ENCODE peak calls at places on chromosome 17, in nine cellular contexts. Q is RCC 7860, G is GM23248, P is nephron progenitor cell, K is NCI-H510A, X is H9, S is H7, D is AG04450, W is upper lobe of left lung. T is an unnamed sample.

GRCh38 chr17:65154770-65155589 is 17.8 kb downstream of the RGS9 start:
- DNase-seq in K (no peak), W (no peak), S (no peak), P (no peak), D (peak; percentile 29), G (peak; percentile 67), X (no peak), Q (peak; percentile 49), T (no peak)

GRCh38 chr17:35944151-35944550 is 638 bp upstream of the LYZL6 start:
- DNase-seq in D (no peak), G (no peak), S (no peak), Q (peak; percentile 21), K (no peak), X (no peak), W (no peak), P (no peak), T (no peak)

GRCh38 chr17:73585583-73585982 is 58.7 kb downstream of the SDK2 start:
- DNase-seq in S (peak; percentile 75), W (no peak), P (no peak), Q (no peak), K (no peak), X (peak; percentile 62), G (no peak), D (no peak), T (no peak)

GRCh38 chr17:56939869-56940484 is 20.9 kb downstream of the COIL start:
- DNase-seq in W (no peak), S (peak; percentile 70), X (no peak), Q (peak; percentile 54), G (peak; percentile 58), D (peak; percentile 20), K (no peak), P (no peak), T (peak; percentile 27)

GRCh38 chr17:13931752-13932477 is 137.4 kb upstream of the COX10 start:
- DNase-seq in X (no peak), P (no peak), S (no peak), G (peak; percentile 93), W (no peak), K (no peak), D (no peak), Q (no peak), T (no peak)

GRCh38 chr17:60315650-60316049 is 76.3 kb downstream of the USP32 start:
- DNase-seq in Q (no peak), S (no peak), P (no peak), X (no peak), W (no peak), K (no peak), G (no peak), D (no peak), T (no peak)

GRCh38 chr17:352421-353212 is at the start of gene RPH3AL:
- DNase-seq in G (peak; percentile 20), X (peak; percentile 54), Q (peak; percentile 75), D (no peak), W (no peak), K (peak; percentile 80), S (peak; percentile 71), P (peak; percentile 49), T (no peak)

GRCh38 chr17:1783834-1784611 is 22.2 kb downstream of the SERPINF1 start:
- DNase-seq in S (peak; percentile 84), X (no peak), D (peak; percentile 78), G (peak; percentile 89), P (no peak), Q (no peak), K (peak; percentile 5), W (no peak), T (no peak)

GRCh38 chr17:51231999-51232398 is 27.9 kb downstream of the MBTD1 start:
- DNase-seq in W (no peak), G (no peak), S (no peak), P (no peak), K (no peak), D (no peak), X (no peak), Q (no peak), T (no peak)

GRCh38 chr17:11986179-11986938 is 10.9 kb downstream of the ZNF18 start:
- DNase-seq in G (peak; percentile 9), P (no peak), Q (no peak), K (no peak), S (no peak), X (no peak), W (no peak), D (no peak), T (no peak)

GRCh38 chr17:44353656-44354331 is 8.7 kb downstream of the GRN start:
- DNase-seq in K (no peak), S (peak; percentile 92), W (peak; percentile 89), D (no peak), X (peak; percentile 72), G (peak; percentile 75), Q (no peak), P (peak; percentile 64), T (no peak)

GRCh38 chr17:77695386-77695785 is 263.1 kb upstream of the TNRC6C start:
- DNase-seq in Q (no peak), D (no peak), S (peak; percentile 50), G (no peak), X (peak; percentile 28), K (no peak), W (no peak), P (no peak), T (no peak)

GRCh38 chr17:83109386-83109785 is 30.0 kb downstream of the METRNL start:
- DNase-seq in W (peak; percentile 55), P (no peak), S (no peak), D (no peak), Q (no peak), K (no peak), X (no peak), G (no peak), T (no peak)

GRCh38 chr17:68318103-68318991 is 27.1 kb downstream of the ARSG start:
- DNase-seq in S (no peak), X (no peak), K (no peak), G (peak; percentile 90), D (no peak), Q (peak; percentile 71), P (no peak), W (no peak), T (no peak)

GRCh38 chr17:76270770-76271668 is 5.9 kb downstream of the UBALD2 start:
- DNase-seq in Q (no peak), D (no peak), G (no peak), K (no peak), P (no peak), S (peak; percentile 53), X (no peak), W (no peak), T (peak; percentile 32)

GRCh38 chr17:81494984-81495383 is 17.6 kb downstream of the ACTG1 start:
- DNase-seq in D (no peak), P (no peak), K (peak; percentile 56), Q (no peak), G (peak; percentile 48), W (no peak), X (no peak), S (no peak), T (no peak)

GRCh38 chr17:35373984-35374765 is 754 bp upstream of the SLFN11 start:
- DNase-seq in P (peak; percentile 51), Q (peak; percentile 39), X (peak; percentile 58), D (no peak), K (no peak), W (peak; percentile 90), S (peak; percentile 57), G (peak; percentile 80), T (peak; percentile 23)

GRCh38 chr17:78236362-78237127 is 5.1 kb downstream of the TMEM235 start:
- DNase-seq in W (no peak), G (no peak), D (no peak), K (no peak), X (no peak), P (no peak), S (peak; percentile 55), Q (no peak), T (no peak)

GRCh38 chr17:50785942-50786570 is 18.7 kb upstream of the ANKRD40CL start:
- DNase-seq in W (no peak), K (no peak), D (peak; percentile 66), P (no peak), Q (no peak), G (peak; percentile 73), X (no peak), S (no peak), T (no peak)

GRCh38 chr17:80819422-80820164 is 172.0 kb upstream of the CHMP6 start:
- DNase-seq in D (no peak), W (no peak), X (no peak), P (no peak), G (no peak), Q (no peak), K (no peak), S (peak; percentile 39), T (no peak)

GRCh38 chr17:56506349-56506748 is 87.2 kb upstream of the NOG start:
- DNase-seq in W (no peak), S (no peak), P (no peak), G (no peak), D (no peak), K (no peak), Q (no peak), X (no peak), T (no peak)